ENCODE peak calls at places on chromosomes 7 and 10, in ten cellular contexts. K, L, S, E, R, V, N, X, J and O are unnamed samples.

GRCh38 chr10:104037261-104037951 is 48.3 kb downstream of the COL17A1 start:
- DNase-seq in K (no peak), L (no peak), S (no peak), E (no peak), R (peak), V (no peak), N (no peak), X (no peak), J (no peak), O (no peak)

GRCh38 chr10:32795598-32796183 is 162.3 kb downstream of the ITGB1 start:
- DNase-seq in K (no peak), L (no peak), S (peak), E (no peak), R (peak), V (peak), N (no peak), X (peak), J (no peak), O (peak)

GRCh38 chr10:14891151-14891550 is 12.5 kb downstream of the SUV39H2 start:
- DNase-seq in K (no peak), L (no peak), S (no peak), E (no peak), R (no peak), V (no peak), N (no peak), X (no peak), J (no peak), O (no peak)

GRCh38 chr7:155001756-155002410 is 1.0 kb downstream of the PAXIP1 start:
- DNase-seq in K (no peak), L (no peak), S (peak), E (no peak), R (no peak), V (peak), N (no peak), X (peak), J (no peak), O (no peak)

GRCh38 chr10:91944880-91945630 is 21.5 kb downstream of the BTAF1 start:
- DNase-seq in K (no peak), L (no peak), S (no peak), E (no peak), R (no peak), V (no peak), N (no peak), X (peak), J (no peak), O (no peak)

GRCh38 chr10:33155720-33156638 is 178.5 kb downstream of the NRP1 start:
- DNase-seq in K (no peak), L (no peak), S (peak), E (no peak), R (peak), V (peak), N (peak), X (peak), J (no peak), O (no peak)

GRCh38 chr7:82740246-82740848 is 296.8 kb upstream of the CACNA2D1 start:
- DNase-seq in K (peak), L (no peak), S (no peak), E (peak), R (peak), V (peak), N (peak), X (peak), J (no peak), O (peak)

GRCh38 chr7:27992092-27992491 is 188.5 kb downstream of the JAZF1 start:
- DNase-seq in K (no peak), L (no peak), S (no peak), E (no peak), R (peak), V (no peak), N (no peak), X (peak), J (no peak), O (peak)

GRCh38 chr7:18345641-18346234 is 149.8 kb upstream of the HDAC9 start:
- DNase-seq in K (peak), L (no peak), S (peak), E (peak), R (peak), V (peak), N (no peak), X (peak), J (no peak), O (peak)

GRCh38 chr7:57867884-57868701 is 418.1 kb downstream of the ZNF716 start:
- DNase-seq in K (no peak), L (no peak), S (no peak), E (no peak), R (peak), V (no peak), N (no peak), X (no peak), J (peak), O (no peak)

GRCh38 chr7:96329189-96329588 is 7.3 kb upstream of the SLC25A13 start:
- DNase-seq in K (no peak), L (no peak), S (no peak), E (no peak), R (peak), V (no peak), N (no peak), X (no peak), J (no peak), O (no peak)

GRCh38 chr10:132175401-132175800 is 11.3 kb upstream of the DPYSL4 start:
- DNase-seq in K (no peak), L (no peak), S (no peak), E (no peak), R (no peak), V (no peak), N (no peak), X (no peak), J (no peak), O (no peak)

GRCh38 chr10:120702032-120702431 is 149.1 kb upstream of the WDR11 start:
- DNase-seq in K (no peak), L (no peak), S (no peak), E (no peak), R (no peak), V (no peak), N (no peak), X (no peak), J (no peak), O (no peak)

GRCh38 chr7:113936982-113937381 is 18.2 kb upstream of the PPP1R3A start:
- DNase-seq in K (no peak), L (no peak), S (no peak), E (no peak), R (no peak), V (no peak), N (no peak), X (no peak), J (no peak), O (no peak)

GRCh38 chr7:42831051-42831952 is 80.6 kb downstream of the C7orf25 start:
- DNase-seq in K (no peak), L (no peak), S (no peak), E (peak), R (no peak), V (peak), N (no peak), X (peak), J (peak), O (no peak)

GRCh38 chr7:16684935-16685334 is 39.0 kb downstream of the BZW2 start:
- DNase-seq in K (no peak), L (no peak), S (peak), E (no peak), R (no peak), V (no peak), N (no peak), X (no peak), J (no peak), O (no peak)

GRCh38 chr10:28432210-28432676 is 100.7 kb upstream of the WAC start:
- DNase-seq in K (peak), L (peak), S (peak), E (peak), R (peak), V (peak), N (peak), X (peak), J (peak), O (peak)

GRCh38 chr7:25894002-25894901 is 257.7 kb upstream of the NFE2L3 start:
- DNase-seq in K (no peak), L (peak), S (peak), E (peak), R (peak), V (peak), N (no peak), X (peak), J (no peak), O (no peak)

GRCh38 chr7:936131-937054 is 18.1 kb downstream of the ADAP1 start:
- DNase-seq in K (no peak), L (no peak), S (no peak), E (no peak), R (no peak), V (no peak), N (no peak), X (peak), J (peak), O (no peak)

GRCh38 chr10:45377858-45378257 is 3.8 kb downstream of the ALOX5 start:
- DNase-seq in K (no peak), L (no peak), S (no peak), E (no peak), R (no peak), V (no peak), N (no peak), X (no peak), J (no peak), O (no peak)